ENCODE peak calls at places on chromosomes 2 and 18, in four cellular contexts. T, D, X and Z are unnamed samples.

GRCh38 chr2:216829533-216829932 is 30.3 kb downstream of the TNP1 start:
- DNase-seq in T (no peak), D (peak), X (peak), Z (no peak)

GRCh38 chr2:38065502-38066135 is 10.3 kb downstream of the CYP1B1 start:
- DNase-seq in T (no peak), D (no peak), X (no peak), Z (no peak)

GRCh38 chr2:2933421-2933820 is 444.2 kb downstream of the EIPR1 start:
- DNase-seq in T (no peak), D (no peak), X (no peak), Z (no peak)

GRCh38 chr2:233792720-233793119 is 14.6 kb downstream of the MROH2A start:
- DNase-seq in T (no peak), D (no peak), X (no peak), Z (no peak)

GRCh38 chr2:160736629-160737028 is 243.0 kb upstream of the RBMS1 start:
- DNase-seq in T (no peak), D (peak), X (peak), Z (no peak)

GRCh38 chr18:60176271-60176670 is 196.3 kb downstream of the MC4R start:
- DNase-seq in T (no peak), D (no peak), X (no peak), Z (no peak)

GRCh38 chr2:48306409-48307284 is 223.3 kb upstream of the STON1 start:
- DNase-seq in T (no peak), D (peak), X (peak), Z (no peak)

GRCh38 chr2:226995625-226996041 is 159.8 kb downstream of the RHBDD1 start:
- DNase-seq in T (peak), D (peak), X (peak), Z (no peak)

GRCh38 chr2:135055182-135055786 is 3.2 kb downstream of the RAB3GAP1 start:
- DNase-seq in T (no peak), D (peak), X (peak), Z (no peak)

GRCh38 chr2:176261136-176261535 is 8.1 kb upstream of the MTX2 start:
- DNase-seq in T (no peak), D (no peak), X (no peak), Z (no peak)

GRCh38 chr2:26312471-26312870 is 33.5 kb upstream of the SELENOI start:
- DNase-seq in T (no peak), D (no peak), X (no peak), Z (no peak)

GRCh38 chr2:159101755-159102489 is 133.5 kb downstream of the TANC1 start:
- DNase-seq in T (no peak), D (no peak), X (no peak), Z (no peak)

GRCh38 chr18:48782381-48782841 is 168.4 kb downstream of the SMAD7 start:
- DNase-seq in T (no peak), D (no peak), X (peak), Z (no peak)

GRCh38 chr18:33717339-33717738 is 139.3 kb downstream of the ASXL3 start:
- DNase-seq in T (no peak), D (no peak), X (no peak), Z (no peak)

GRCh38 chr2:239928457-239929350 is 96.4 kb downstream of the NDUFA10 start:
- DNase-seq in T (no peak), D (no peak), X (peak), Z (no peak)

GRCh38 chr2:36549063-36549662 is 48.8 kb downstream of the FEZ2 start:
- DNase-seq in T (no peak), D (peak), X (no peak), Z (no peak)

GRCh38 chr2:102103992-102104871 is 38.3 kb upstream of the IL1R1 start:
- DNase-seq in T (no peak), D (peak), X (peak), Z (peak)

GRCh38 chr2:146821836-146822316 is 1023.0 kb upstream of the ACVR2A start:
- DNase-seq in T (no peak), D (peak), X (peak), Z (no peak)

GRCh38 chr18:57437782-57438668 is 2.9 kb downstream of the ONECUT2 start:
- DNase-seq in T (peak), D (peak), X (peak), Z (no peak)
- TF ChIP-seq EZH2 in T (no peak), D (peak), X (peak), Z (no peak)

DNA sequence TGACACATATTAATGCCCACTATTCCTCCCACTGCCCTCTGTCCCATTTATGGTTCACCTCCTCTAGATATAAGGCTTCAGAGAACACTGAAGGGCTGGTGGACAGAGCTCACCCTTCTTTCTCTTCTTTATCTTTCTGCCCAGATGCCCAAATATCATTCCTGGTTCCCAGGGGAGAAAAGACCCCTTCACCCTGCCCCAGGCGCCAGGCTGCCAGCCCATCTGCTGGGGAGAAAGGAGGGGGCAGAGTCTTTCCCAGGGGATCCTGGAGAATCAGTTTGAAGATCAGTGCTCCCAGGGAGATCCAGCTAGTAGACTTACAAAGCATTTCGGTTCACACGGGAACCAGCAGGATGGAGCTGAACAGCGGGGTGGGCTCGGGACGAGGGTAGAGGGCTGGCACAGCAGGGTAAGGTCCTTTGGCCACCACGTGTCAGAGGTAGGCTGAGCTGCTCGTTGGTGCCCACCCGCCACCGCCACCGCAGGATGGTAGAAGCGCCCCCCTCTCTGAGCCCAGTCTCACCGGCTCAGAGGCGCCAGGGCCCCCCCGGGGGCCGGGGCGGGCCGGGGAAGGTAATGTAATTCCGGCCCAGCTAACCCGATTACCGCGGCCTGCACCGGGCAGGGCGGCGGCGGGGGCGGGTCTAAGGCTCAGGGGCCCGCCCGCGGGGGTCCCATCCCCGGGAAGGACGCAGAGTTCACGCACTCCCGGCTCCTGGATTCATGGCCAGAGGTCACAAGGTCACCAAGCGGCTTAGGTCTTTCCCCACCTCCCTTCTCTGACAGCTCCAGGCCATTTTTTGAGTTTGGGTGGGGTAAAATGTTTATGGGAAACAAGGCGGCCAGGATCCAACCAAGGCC is 1.3 kb upstream of the TLX2 start:
- DNase-seq in T (no peak), D (no peak), X (no peak), Z (no peak)
- TF ChIP-seq EZH2 in T (no peak), D (no peak), X (no peak), Z (no peak)

DNA sequence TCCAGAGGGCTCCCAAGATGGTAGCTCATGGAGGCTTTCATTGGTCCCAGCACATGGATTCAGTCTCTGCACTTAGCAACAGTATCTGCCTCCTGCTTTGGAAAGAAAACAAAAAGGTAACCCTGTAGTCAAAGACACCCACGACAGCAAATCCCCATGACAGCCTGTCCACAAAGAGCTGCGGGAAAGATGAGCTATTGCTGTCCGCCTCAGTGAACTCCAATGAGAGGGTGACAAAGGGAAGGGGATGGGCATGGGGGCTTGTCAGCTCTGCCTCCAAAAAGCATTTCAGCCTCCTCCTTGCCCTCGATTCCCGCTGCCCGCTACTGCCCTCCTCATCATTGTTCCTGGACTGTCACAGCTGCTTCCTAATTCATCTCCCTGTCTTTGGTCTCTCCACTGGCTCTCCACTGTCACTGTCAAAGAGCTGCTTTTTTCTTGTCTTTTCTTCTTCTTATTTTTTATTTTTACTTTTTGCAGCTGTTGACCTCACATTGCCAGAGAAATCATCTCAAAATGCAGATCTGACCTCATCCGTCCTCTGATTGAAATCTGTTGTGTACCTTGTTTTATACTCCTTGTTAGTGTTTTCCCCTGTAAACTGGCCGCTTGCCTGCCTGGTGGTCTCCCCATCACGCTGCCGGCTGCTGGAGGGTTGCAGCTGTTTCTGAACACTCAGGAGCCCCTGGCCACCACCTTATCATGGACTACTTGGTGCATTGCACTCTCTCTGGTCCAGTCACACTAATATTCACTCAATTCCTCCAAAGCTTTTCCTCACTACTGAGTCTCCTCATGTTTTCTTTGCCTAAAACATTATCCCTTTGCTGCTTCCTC is 7.9 kb upstream of the E2F6 start:
- DNase-seq in T (no peak), D (no peak), X (no peak), Z (no peak)
- TF ChIP-seq EZH2 in T (no peak), D (no peak), X (no peak), Z (no peak)

GRCh38 chr2:199461455-199462166 is 3.9 kb upstream of the SATB2 start:
- DNase-seq in T (no peak), D (no peak), X (no peak), Z (no peak)

GRCh38 chr2:199460808-199461454 is 3.2 kb upstream of the SATB2 start:
- DNase-seq in T (no peak), D (peak), X (no peak), Z (no peak)

GRCh38 chr2:199458806-199459285 is 1.1 kb upstream of the SATB2 start:
- DNase-seq in T (no peak), D (no peak), X (peak), Z (no peak)

GRCh38 chr2:199459286-199460100 is 1.8 kb upstream of the SATB2 start:
- DNase-seq in T (peak), D (peak), X (peak), Z (peak)

GRCh38 chr2:199460101-199460671 is 2.4 kb upstream of the SATB2 start:
- DNase-seq in T (peak), D (peak), X (peak), Z (no peak)
- TF ChIP-seq EZH2 in T (no peak), D (no peak), X (no peak), Z (no peak)